ENCODE peak calls at places on chromosomes 5 and 9, in eight cellular contexts. F is tibial nerve, B is A549, M is Peyer's patch, V is HCT116, G is cardiac muscle cell, W is GM06990, I is RWPE2. Q is an unnamed sample.

GRCh38 chr9:92196909-92197308 is 81.7 kb upstream of the SPTLC1 start:
- DNase-seq in G (peak), I (no peak), V (no peak), B (no peak), M (no peak), F (no peak), W (no peak), Q (no peak)

GRCh38 chr5:77630246-77631165 is 8.0 kb downstream of the OTP start:
- DNase-seq in G (no peak), M (peak), F (no peak), V (peak), W (peak), I (no peak), B (peak), Q (peak)

GRCh38 chr5:1405539-1406530 is 39.4 kb downstream of the SLC6A3 start:
- DNase-seq in W (no peak), M (peak), B (no peak), F (no peak), V (no peak), G (no peak), I (peak), Q (no peak)

GRCh38 chr9:36765468-36766341 is 193.0 kb downstream of the MELK start:
- DNase-seq in F (peak), B (peak), M (peak), I (no peak), W (peak), G (peak), V (peak), Q (no peak)

GRCh38 chr9:37675661-37676060 is 24.9 kb downstream of the FRMPD1 start:
- DNase-seq in G (no peak), M (no peak), W (no peak), V (no peak), B (no peak), I (no peak), F (no peak), Q (no peak)

GRCh38 chr9:107251756-107252322 is 31.2 kb upstream of the RAD23B start:
- DNase-seq in B (peak), I (no peak), W (no peak), G (peak), M (no peak), F (peak), V (no peak), Q (no peak)

GRCh38 chr5:126998201-126998631 is 32.1 kb downstream of the MARCHF3 start:
- DNase-seq in V (no peak), I (no peak), W (no peak), M (no peak), G (peak), F (no peak), B (no peak), Q (no peak)

GRCh38 chr5:168162464-168162863 is 129.0 kb upstream of the WWC1 start:
- DNase-seq in B (no peak), F (no peak), G (peak), W (no peak), I (no peak), M (no peak), V (no peak), Q (no peak)

GRCh38 chr5:143934821-143935220 is 122.9 kb downstream of the HMHB1 start:
- DNase-seq in B (no peak), F (no peak), G (no peak), I (no peak), M (no peak), V (no peak), W (no peak), Q (no peak)

GRCh38 chr9:81308404-81308803 is 380.9 kb downstream of the TLE1 start:
- DNase-seq in B (no peak), I (no peak), G (no peak), V (no peak), W (no peak), F (no peak), M (no peak), Q (no peak)

GRCh38 chr9:6667633-6668280 is 22.2 kb upstream of the GLDC start:
- DNase-seq in F (no peak), V (no peak), W (no peak), B (peak), G (peak), M (no peak), I (no peak), Q (no peak)

GRCh38 chr5:1760656-1761452 is 38.8 kb downstream of the MRPL36 start:
- DNase-seq in G (no peak), V (no peak), F (no peak), B (no peak), I (peak), W (no peak), M (no peak), Q (no peak)

GRCh38 chr5:180201051-180201987 is 7.7 kb downstream of the RASGEF1C start:
- DNase-seq in I (no peak), B (peak), V (peak), F (no peak), M (no peak), W (no peak), G (peak), Q (no peak)
- TF ChIP-seq CTCF in I (peak), B (peak), V (peak), F (no peak), M (no peak), W (peak), G (peak), Q (peak)

GRCh38 chr9:128275198-128276007 is at the start of gene GOLGA2:
- DNase-seq in F (peak), M (peak), W (no peak), G (peak), B (no peak), V (peak), I (no peak), Q (no peak)

GRCh38 chr9:128276008-128276573 is at the start of gene SWI5:
- DNase-seq in G (peak), M (no peak), B (peak), F (peak), W (peak), I (peak), V (peak), Q (peak)

GRCh38 chr9:128276574-128277270 is 646 bp downstream of the SWI5 start:
- DNase-seq in B (no peak), M (no peak), F (peak), W (no peak), G (peak), V (no peak), I (no peak), Q (no peak)

GRCh38 chr9:128271512-128271911 is 4.3 kb downstream of the GOLGA2 start:
- DNase-seq in W (no peak), I (no peak), B (no peak), V (no peak), F (no peak), G (no peak), M (no peak), Q (no peak)

DNA sequence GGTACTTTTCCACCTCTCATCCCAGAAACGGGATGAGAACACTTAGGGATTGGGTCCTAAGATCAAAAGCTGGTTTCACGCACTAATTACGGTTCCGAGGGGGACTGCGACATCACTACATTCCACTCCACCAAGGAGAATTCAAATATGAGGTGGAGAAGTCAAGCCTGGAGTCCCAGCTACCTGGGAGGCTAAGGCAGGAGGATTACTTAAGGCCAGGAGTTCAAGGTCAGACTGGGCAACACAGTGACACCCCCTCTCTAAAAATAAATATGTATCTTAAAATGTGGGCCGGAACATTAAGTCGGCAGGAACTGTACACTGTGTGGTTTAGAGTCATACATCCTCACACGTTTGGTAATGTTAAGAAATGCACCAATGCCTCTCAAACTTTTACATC is 1.6 kb downstream of the GOLGA2 start:
- DNase-seq in B (no peak), G (no peak), W (no peak), V (no peak), F (no peak), M (no peak), I (no peak), Q (no peak)
- H3K4me3 ChIP-seq in B (no peak), G (no peak), W (no peak), V (peak), F (no peak), M (no peak), I (no peak), Q (peak)

DNA sequence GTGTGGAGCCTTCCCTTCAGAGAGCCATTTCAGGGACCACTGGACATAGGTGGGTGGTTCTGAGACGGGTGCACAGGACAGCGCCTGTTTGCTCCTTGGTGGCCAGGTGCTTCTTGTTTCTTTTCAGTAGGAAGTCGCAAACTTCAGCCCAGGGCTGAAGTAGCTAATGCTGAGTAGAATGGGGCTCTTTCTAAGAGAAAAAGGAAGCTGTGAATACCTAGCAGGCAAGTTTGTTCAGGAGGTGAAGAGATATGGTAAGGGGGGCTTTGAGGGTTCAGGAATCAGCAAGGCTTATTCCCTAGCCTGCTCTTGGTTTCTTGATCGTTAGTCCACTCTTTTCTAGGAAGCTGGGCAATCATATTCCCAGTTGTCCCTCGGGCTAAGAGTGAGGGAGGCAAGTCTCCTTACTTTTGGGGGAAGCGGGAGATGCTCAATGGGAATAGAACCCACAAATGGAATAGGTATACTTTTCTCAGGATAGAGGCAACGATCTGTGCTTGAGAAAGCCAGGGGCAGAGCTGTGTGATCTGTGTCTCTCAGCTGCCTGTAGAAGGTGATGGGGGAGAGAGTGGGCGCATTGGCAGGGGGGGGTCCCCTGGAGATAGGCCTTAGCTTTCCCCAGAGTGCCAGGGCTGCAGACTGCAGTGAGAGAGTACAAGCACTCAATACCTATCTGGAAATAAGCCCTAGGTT is 1.9 kb upstream of the PURA start:
- DNase-seq in V (no peak), I (no peak), W (no peak), M (no peak), F (no peak), G (no peak), B (no peak), Q (no peak)
- TF ChIP-seq CTCF in V (no peak), I (no peak), W (no peak), M (no peak), F (no peak), G (no peak), B (no peak), Q (no peak)

GRCh38 chr5:172110260-172110815 is 77.7 kb downstream of the STK10 start:
- DNase-seq in V (no peak), M (no peak), W (no peak), I (no peak), B (no peak), G (peak), F (no peak), Q (no peak)
- H3K4me3 ChIP-seq in V (no peak), M (no peak), W (no peak), I (no peak), B (no peak), G (no peak), F (no peak), Q (no peak)